ENCODE peak calls at places on chromosomes 16 and 17, in four cellular contexts. Y, W, V and I are unnamed samples.

GRCh38 chr17:30997270-30997669 is 26.4 kb downstream of the RNF135 start:
- DNase-seq in Y (no peak), V (no peak), W (no peak), I (no peak)

GRCh38 chr16:72425571-72426341 is 253.8 kb upstream of the PMFBP1 start:
- DNase-seq in V (no peak), W (no peak), Y (peak), I (no peak)

GRCh38 chr16:77711775-77712174 is 10.5 kb upstream of the NUDT7 start:
- DNase-seq in V (no peak), W (no peak), Y (no peak), I (no peak)

GRCh38 chr17:32894245-32894644 is 17.3 kb upstream of the MYO1D start:
- DNase-seq in V (no peak), W (no peak), Y (no peak), I (no peak)

GRCh38 chr17:76078859-76079576 is at the start of gene ZACN:
- DNase-seq in W (no peak), Y (no peak), V (no peak), I (peak)

GRCh38 chr16:21166561-21166961 is 8.1 kb downstream of the LDAF1 start:
- DNase-seq in V (no peak), Y (no peak), W (no peak), I (no peak)

GRCh38 chr17:77750427-77751043 is 208.0 kb upstream of the TNRC6C start:
- DNase-seq in W (no peak), V (no peak), Y (no peak), I (no peak)

GRCh38 chr16:15976225-15976812 is 26.9 kb downstream of the ABCC1 start:
- DNase-seq in W (no peak), Y (no peak), V (no peak), I (no peak)

GRCh38 chr16:53912155-53912554 is 208.2 kb downstream of the FTO start:
- DNase-seq in W (peak), V (peak), Y (no peak), I (peak)